ENCODE peak calls at places on chromosomes 4 and X, in eight cellular contexts. R is IMR-90, Q is ovary, T is NB4, A is H54, Y is stomach, O is esophagus squamous epithelium, I is suprapubic skin. B is an unnamed sample.

GRCh38 chr4:149910177-149910576 is 94.5 kb upstream of the IQCM start:
- DNase-seq in A (no peak), R (no peak), I (no peak), O (no peak), Q (no peak), Y (no peak), T (no peak), B (no peak)

GRCh38 chr4:100189820-100190642 is at the start of gene DDIT4L:
- DNase-seq in I (peak), O (no peak), R (peak), Q (peak), A (peak), T (no peak), Y (peak), B (peak)

GRCh38 chr4:159227378-159227777 is 124.5 kb downstream of the RAPGEF2 start:
- DNase-seq in T (no peak), O (no peak), Q (no peak), A (no peak), R (peak), I (no peak), Y (no peak), B (no peak)

GRCh38 chr4:56372774-56373173 is 14.5 kb downstream of the AASDH start:
- DNase-seq in I (no peak), O (no peak), Q (no peak), A (no peak), Y (no peak), T (no peak), R (peak), B (no peak)

GRCh38 chrX:98506907-98507306 is 1623.2 kb downstream of the RPA4 start:
- DNase-seq in Q (no peak), O (no peak), R (no peak), A (no peak), I (no peak), Y (no peak), T (no peak), B (no peak)

GRCh38 chr4:13464543-13464942 is 19.6 kb downstream of the RAB28 start:
- DNase-seq in T (no peak), Y (no peak), O (no peak), R (no peak), Q (no peak), A (no peak), I (no peak), B (no peak)

GRCh38 chrX:11215191-11215921 is 77.9 kb upstream of the AMELX start:
- DNase-seq in T (no peak), R (no peak), I (no peak), Q (no peak), O (no peak), A (no peak), Y (no peak), B (peak)

GRCh38 chrX:134685662-134686061 is 27.4 kb upstream of the PLAC1 start:
- DNase-seq in O (no peak), A (no peak), Q (no peak), R (peak), T (no peak), Y (no peak), I (no peak), B (no peak)

GRCh38 chr4:151676301-151676700 is 84.5 kb downstream of the GATB start:
- DNase-seq in T (no peak), Q (peak), Y (no peak), O (no peak), I (no peak), R (peak), A (peak), B (no peak)

GRCh38 chrX:49042581-49043219 is 457 bp downstream of the TFE3 start:
- DNase-seq in A (no peak), Q (no peak), Y (no peak), T (no peak), R (no peak), O (no peak), I (no peak), B (no peak)
- TF ChIP-seq POLR2A in A (no peak), Q (no peak), Y (no peak), T (no peak), R (no peak), O (no peak), I (no peak), B (no peak)

GRCh38 chr4:96003941-96004340 is 164.0 kb downstream of the PDHA2 start:
- DNase-seq in Q (no peak), T (no peak), O (no peak), R (no peak), I (no peak), A (no peak), Y (no peak), B (no peak)

GRCh38 chr4:95998311-95998710 is 158.4 kb downstream of the PDHA2 start:
- DNase-seq in A (no peak), Y (no peak), I (no peak), Q (no peak), R (no peak), O (no peak), T (peak), B (no peak)
- TF ChIP-seq POLR2A in A (no peak), Y (no peak), I (no peak), Q (no peak), R (no peak), O (no peak), T (no peak), B (no peak)

GRCh38 chr4:7067147-7067522 is 729 bp downstream of the GRPEL1 start:
- DNase-seq in T (no peak), I (no peak), O (no peak), A (no peak), R (no peak), Y (peak), Q (no peak), B (peak)

GRCh38 chr4:7068883-7069282 is 1.0 kb upstream of the GRPEL1 start:
- DNase-seq in T (no peak), I (peak), A (no peak), Q (no peak), R (no peak), O (no peak), Y (no peak), B (no peak)

GRCh38 chr4:7068279-7068842 is 497 bp upstream of the GRPEL1 start:
- DNase-seq in Q (no peak), T (no peak), I (peak), R (no peak), A (no peak), Y (no peak), O (no peak), B (peak)

GRCh38 chr4:7066493-7066892 is 1.4 kb downstream of the GRPEL1 start:
- DNase-seq in O (no peak), Y (no peak), Q (no peak), T (peak), I (peak), R (no peak), A (no peak), B (no peak)

GRCh38 chr4:7067523-7068278 is at the start of gene GRPEL1:
- DNase-seq in O (peak), Y (peak), T (peak), I (peak), A (peak), Q (peak), R (peak), B (peak)
- TF ChIP-seq POLR2A in O (peak), Y (peak), T (peak), I (peak), A (peak), Q (peak), R (peak), B (peak)

GRCh38 chrX:66654411-66654810 is 15.5 kb upstream of the EDA2R start:
- DNase-seq in Y (no peak), T (no peak), O (no peak), R (no peak), A (no peak), Q (no peak), I (no peak), B (no peak)
- TF ChIP-seq POLR2A in Y (no peak), T (no peak), O (no peak), R (no peak), A (no peak), Q (no peak), I (no peak), B (no peak)

GRCh38 chr4:76772498-76773106 is 125.3 kb downstream of the SOWAHB start:
- DNase-seq in Y (no peak), I (no peak), R (peak), O (no peak), A (no peak), T (no peak), Q (no peak), B (no peak)
- TF ChIP-seq POLR2A in Y (no peak), I (no peak), R (no peak), O (no peak), A (no peak), T (no peak), Q (no peak), B (no peak)

GRCh38 chr4:78565971-78566372 is 14.4 kb downstream of the ANXA3 start:
- DNase-seq in T (no peak), R (peak), I (no peak), Y (no peak), A (no peak), O (no peak), Q (no peak), B (no peak)
- TF ChIP-seq POLR2A in T (no peak), R (no peak), I (no peak), Y (no peak), A (no peak), O (no peak), Q (no peak), B (no peak)

DNA sequence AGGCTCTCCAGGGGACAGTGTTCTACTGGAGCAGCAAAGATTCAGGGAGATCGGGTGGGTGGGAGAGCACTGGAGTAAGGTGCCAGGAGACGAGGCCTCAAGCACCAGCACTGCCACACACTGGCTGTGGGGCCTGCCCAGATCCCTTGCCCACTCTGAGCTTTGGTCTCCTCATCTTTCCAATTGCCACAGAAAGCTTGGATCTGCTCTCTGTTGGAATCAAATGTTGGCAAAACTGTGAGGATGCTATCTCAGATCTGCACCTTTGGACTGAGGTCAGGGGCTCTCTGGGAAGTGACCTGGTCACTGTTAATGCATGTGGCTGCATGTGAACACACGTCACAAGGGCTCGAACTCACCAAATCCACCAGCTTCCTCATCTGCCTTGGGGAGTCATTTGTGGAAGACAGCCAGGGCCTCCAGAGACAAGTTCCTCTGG is 1.3 kb downstream of the RIPPLY1 start:
- DNase-seq in Q (no peak), I (no peak), R (no peak), T (no peak), O (no peak), A (no peak), Y (no peak), B (no peak)
- TF ChIP-seq POLR2A in Q (no peak), I (no peak), R (no peak), T (no peak), O (no peak), A (no peak), Y (no peak), B (no peak)

DNA sequence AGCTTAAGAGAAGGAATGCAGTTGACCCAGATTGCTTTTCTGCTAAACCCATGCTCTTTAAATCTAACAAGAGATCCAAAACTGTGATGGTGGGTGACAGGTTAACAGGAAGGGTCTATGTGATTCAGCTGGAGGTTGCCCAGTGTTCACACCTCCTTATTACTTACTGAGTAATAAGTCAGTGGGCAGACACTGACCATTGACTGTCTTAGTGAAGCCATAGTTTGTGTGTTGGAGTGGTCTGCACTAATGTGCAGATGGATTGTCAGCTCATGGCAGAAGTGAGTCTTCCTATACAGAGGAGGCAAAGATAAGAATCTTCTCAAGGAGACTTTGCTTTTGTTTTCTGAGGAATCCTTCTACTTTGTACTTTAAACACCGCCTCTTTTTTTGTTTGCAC is 15.2 kb upstream of the RUFY3 start:
- DNase-seq in T (peak), R (peak), I (no peak), O (no peak), Q (no peak), A (no peak), Y (no peak), B (no peak)
- TF ChIP-seq POLR2A in T (no peak), R (no peak), I (no peak), O (no peak), Q (no peak), A (no peak), Y (no peak), B (no peak)

GRCh38 chr4:74039065-74039763 is 725 bp upstream of the CXCL3 start:
- DNase-seq in Q (no peak), A (no peak), R (peak), T (peak), Y (no peak), I (no peak), O (no peak), B (no peak)
- TF ChIP-seq POLR2A in Q (no peak), A (no peak), R (no peak), T (no peak), Y (no peak), I (no peak), O (no peak), B (no peak)

GRCh38 chrX:23344904-23345271 is 10.2 kb downstream of the PTCHD1 start:
- DNase-seq in Y (no peak), O (no peak), Q (no peak), T (no peak), R (no peak), I (no peak), A (no peak), B (no peak)
- TF ChIP-seq POLR2A in Y (no peak), O (no peak), Q (no peak), T (no peak), R (no peak), I (no peak), A (no peak), B (no peak)